ENCODE peak calls at places on chromosomes 4 and X, in eight cellular contexts. O, U, Z, V, E, G, D and S are unnamed samples.

GRCh38 chrX:19670854-19671620 is 155.7 kb upstream of the MAP3K15 start:
- DNase-seq in V (peak), Z (no peak), E (no peak), G (no peak), D (no peak), O (no peak), U (peak), S (peak)

GRCh38 chr4:2691313-2691712 is 64.8 kb downstream of the TNIP2 start:
- DNase-seq in O (no peak), V (no peak), U (no peak), G (no peak), D (peak), Z (no peak), E (no peak), S (no peak)

GRCh38 chr4:168150651-168151050 is 58.3 kb downstream of the ANXA10 start:
- DNase-seq in V (no peak), O (no peak), G (no peak), Z (no peak), U (no peak), E (no peak), D (no peak), S (no peak)

GRCh38 chr4:139184129-139184528 is 7.1 kb upstream of the ELF2 start:
- DNase-seq in E (no peak), D (no peak), U (no peak), G (no peak), Z (no peak), O (no peak), V (no peak), S (no peak)

GRCh38 chr4:184385705-184386141 is 88.6 kb downstream of the IRF2 start:
- DNase-seq in D (no peak), Z (no peak), G (no peak), V (peak), U (no peak), O (no peak), E (no peak), S (peak)

GRCh38 chr4:107408968-107409367 is 311.1 kb downstream of the PAPSS1 start:
- DNase-seq in Z (no peak), U (no peak), G (no peak), V (no peak), D (no peak), E (no peak), O (no peak), S (no peak)

GRCh38 chr4:138301536-138301935 is 59.4 kb upstream of the SLC7A11 start:
- DNase-seq in V (no peak), G (no peak), Z (no peak), E (no peak), D (no peak), U (no peak), O (no peak), S (no peak)

GRCh38 chrX:38627683-38628082 is 66.3 kb downstream of the TSPAN7 start:
- DNase-seq in E (no peak), G (no peak), Z (peak), V (peak), O (no peak), U (peak), D (no peak), S (peak)

GRCh38 chr4:139887962-139888735 is 222.5 kb downstream of the MGST2 start:
- DNase-seq in G (no peak), U (no peak), Z (no peak), D (no peak), E (no peak), V (no peak), O (peak), S (no peak)

GRCh38 chr4:102640669-102641068 is 120.1 kb downstream of the MANBA start:
- DNase-seq in U (peak), D (no peak), O (no peak), G (no peak), V (no peak), Z (no peak), E (no peak), S (no peak)

GRCh38 chrX:124719060-124719459 is 372.7 kb downstream of the SH2D1A start:
- DNase-seq in E (no peak), V (no peak), D (no peak), U (no peak), Z (peak), G (no peak), O (no peak), S (peak)

GRCh38 chr4:102334624-102335023 is 10.7 kb downstream of the SLC39A8 start:
- DNase-seq in Z (no peak), V (no peak), G (no peak), D (no peak), E (no peak), U (no peak), O (no peak), S (no peak)